ENCODE peak calls at places on chromosome 3, in eight cellular contexts. X is SW480; K is stimulated activated CD8-positive, alpha-beta memory T cell treated with anti-CD3 and anti-CD28 coated beads, Interleukin-2, amount 100 ng/mL, for 48 hours; C is progenitor cell of endocrine pancreas; J is uterus; G is stimulated activated CD4-positive, alpha-beta T cell treated with anti-CD3 and anti-CD28 coated beads, Interleukin-12 subunit alpha, Interleukin-12 subunit beta, amount 100 ng/mL, for 48 hours; A is astrocyte of the spinal cord; N is anterior cingulate cortex. T is an unnamed sample.

GRCh38 chr3:142896201-142896755 is 7.4 kb upstream of the PCOLCE2 start:
- DNase-seq in X (peak; percentile 9), N (no peak), C (no peak), J (no peak), A (peak; percentile 80), K (no peak), G (no peak), T (no peak)

GRCh38 chr3:10361375-10361774 is 40.5 kb upstream of the SEC13 start:
- DNase-seq in X (no peak), J (no peak), G (no peak), K (no peak), A (no peak), C (no peak), N (no peak), T (no peak)

GRCh38 chr3:63726656-63727055 is 74.2 kb downstream of the SNTN start:
- DNase-seq in K (no peak), N (no peak), X (no peak), C (no peak), A (no peak), G (no peak), J (no peak), T (no peak)

GRCh38 chr3:81742581-81742980 is 18.9 kb downstream of the GBE1 start:
- DNase-seq in A (no peak), J (no peak), X (no peak), G (no peak), C (no peak), N (no peak), K (no peak), T (no peak)

GRCh38 chr3:138030881-138031280 is 20.9 kb downstream of the CLDN18 start:
- DNase-seq in J (no peak), C (no peak), N (no peak), X (no peak), A (no peak), K (no peak), G (no peak), T (no peak)

GRCh38 chr3:171770689-171771620 is 39.3 kb downstream of the PLD1 start:
- DNase-seq in C (no peak), N (no peak), A (peak; percentile 90), J (peak; percentile 48), X (peak; percentile 77), G (no peak), K (no peak), T (no peak)

GRCh38 chr3:160545481-160545880 is 19.9 kb downstream of the KPNA4 start:
- DNase-seq in C (no peak), A (no peak), K (no peak), J (no peak), X (no peak), N (no peak), G (no peak), T (no peak)

GRCh38 chr3:187750041-187750512 is 4.8 kb upstream of the BCL6 start:
- DNase-seq in N (no peak), J (no peak), K (no peak), X (peak; percentile 83), G (no peak), C (peak; percentile 53), A (peak; percentile 46), T (no peak)

GRCh38 chr3:20064387-20064786 is 24.1 kb downstream of the KAT2B start:
- DNase-seq in J (no peak), C (no peak), K (no peak), X (no peak), G (no peak), N (no peak), A (no peak), T (no peak)

GRCh38 chr3:179037361-179037760 is 34.2 kb downstream of the ZMAT3 start:
- DNase-seq in X (peak; percentile 8), G (peak; percentile 50), C (no peak), A (peak; percentile 85), J (peak; percentile 19), N (peak; percentile 43), K (peak; percentile 31), T (no peak)

GRCh38 chr3:136250862-136251460 is 821 bp downstream of the PCCB start:
- DNase-seq in J (peak; percentile 49), N (peak; percentile 75), A (peak; percentile 53), G (no peak), X (peak; percentile 80), C (no peak), K (no peak), T (peak; percentile 31)

GRCh38 chr3:148957586-148957985 is 33.8 kb upstream of the GYG1 start:
- DNase-seq in C (no peak), K (no peak), N (no peak), A (no peak), X (no peak), J (no peak), G (no peak), T (no peak)

GRCh38 chr3:159840900-159841299 is 147.7 kb upstream of the IL12A start:
- DNase-seq in A (no peak), K (no peak), C (no peak), G (no peak), X (no peak), N (no peak), J (no peak), T (no peak)

GRCh38 chr3:66531256-66531655 is 30.4 kb upstream of the LRIG1 start:
- DNase-seq in J (no peak), A (no peak), N (no peak), K (no peak), X (no peak), G (no peak), C (no peak), T (no peak)

GRCh38 chr3:111311709-111312235 is 230.2 kb upstream of the CD96 start:
- DNase-seq in N (no peak), K (no peak), G (no peak), X (no peak), A (peak; percentile 57), J (no peak), C (no peak), T (no peak)

GRCh38 chr3:51389423-51390183 is 1.5 kb upstream of the RBM15B start:
- DNase-seq in C (no peak), X (peak; percentile 36), G (peak; percentile 35), N (peak; percentile 15), A (peak; percentile 47), K (peak; percentile 41), J (no peak), T (no peak)

GRCh38 chr3:115624029-115624645 is 827 bp downstream of the GAP43 start:
- DNase-seq in C (no peak), X (no peak), K (no peak), G (no peak), A (no peak), N (no peak), J (no peak), T (no peak)

GRCh38 chr3:21170964-21171363 is 580.0 kb downstream of the ZNF385D start:
- DNase-seq in G (no peak), C (no peak), K (no peak), N (no peak), A (no peak), X (no peak), J (no peak), T (no peak)

GRCh38 chr3:133464573-133464972 is 64.7 kb downstream of the BFSP2 start:
- DNase-seq in A (peak; percentile 61), J (no peak), C (no peak), N (no peak), K (no peak), X (peak; percentile 50), G (no peak), T (no peak)

GRCh38 chr3:184680411-184680990 is 31.4 kb downstream of the MAGEF1 start:
- DNase-seq in N (no peak), A (no peak), C (no peak), K (no peak), G (no peak), J (no peak), X (no peak), T (no peak)